ENCODE peak calls at places on chromosomes 2 and 18, in seven cellular contexts. One of them, this sample, is unnamed.

GRCh38 chr18:67400502-67401117 is 115.9 kb downstream of the DSEL start:
- DNase-seq in K562: no peak
- DNase-seq in mucosa of descending colon: no peak
- DNase-seq in left ventricle myocardium inferior: no peak
- DNase-seq in Karpas-422: no peak
- DNase-seq in psoas muscle: no peak
- DNase-seq in ovary: no peak
- DNase-seq in this sample: no peak

GRCh38 chr2:134819334-134819733 is 19.1 kb upstream of the ACMSD start:
- DNase-seq in mucosa of descending colon: no peak
- DNase-seq in Karpas-422: no peak
- DNase-seq in left ventricle myocardium inferior: no peak
- DNase-seq in ovary: no peak
- DNase-seq in K562: no peak
- DNase-seq in psoas muscle: no peak
- DNase-seq in this sample: no peak

GRCh38 chr2:211836409-211836808 is 702.2 kb downstream of the ERBB4 start:
- DNase-seq in K562: no peak
- DNase-seq in left ventricle myocardium inferior: no peak
- DNase-seq in ovary: no peak
- DNase-seq in mucosa of descending colon: no peak
- DNase-seq in psoas muscle: no peak
- DNase-seq in Karpas-422: no peak
- DNase-seq in this sample: no peak

GRCh38 chr18:58697131-58697530 is 25.9 kb downstream of the MALT1 start:
- DNase-seq in mucosa of descending colon: no peak
- DNase-seq in psoas muscle: no peak
- DNase-seq in Karpas-422: no peak
- DNase-seq in left ventricle myocardium inferior: no peak
- DNase-seq in K562: no peak
- DNase-seq in ovary: no peak
- DNase-seq in this sample: no peak

GRCh38 chr18:27808678-27809077 is 368.3 kb downstream of the CDH2 start:
- DNase-seq in K562: no peak
- DNase-seq in ovary: no peak
- DNase-seq in left ventricle myocardium inferior: no peak
- DNase-seq in mucosa of descending colon: no peak
- DNase-seq in psoas muscle: no peak
- DNase-seq in Karpas-422: no peak
- DNase-seq in this sample: no peak

GRCh38 chr2:31531101-31531500 is 49.6 kb downstream of the SRD5A2 start:
- DNase-seq in left ventricle myocardium inferior: no peak
- DNase-seq in Karpas-422: no peak
- DNase-seq in psoas muscle: no peak
- DNase-seq in ovary: no peak
- DNase-seq in mucosa of descending colon: no peak
- DNase-seq in K562: no peak
- DNase-seq in this sample: no peak

GRCh38 chr2:83459456-83459855 is 999.6 kb downstream of the SUCLG1 start:
- DNase-seq in psoas muscle: no peak
- DNase-seq in K562: no peak
- DNase-seq in mucosa of descending colon: no peak
- DNase-seq in left ventricle myocardium inferior: no peak
- DNase-seq in ovary: no peak
- DNase-seq in Karpas-422: no peak
- DNase-seq in this sample: no peak

GRCh38 chr2:879540-879939 is 71.1 kb upstream of the SNTG2 start:
- DNase-seq in left ventricle myocardium inferior: no peak
- DNase-seq in psoas muscle: no peak
- DNase-seq in ovary: no peak
- DNase-seq in K562: no peak
- DNase-seq in Karpas-422: no peak
- DNase-seq in mucosa of descending colon: no peak
- DNase-seq in this sample: no peak

GRCh38 chr2:10647886-10648605 is 41.7 kb downstream of the NOL10 start:
- DNase-seq in mucosa of descending colon: no peak
- DNase-seq in ovary: no peak
- DNase-seq in left ventricle myocardium inferior: no peak
- DNase-seq in Karpas-422: no peak
- DNase-seq in psoas muscle: no peak
- DNase-seq in K562: no peak
- DNase-seq in this sample: no peak

GRCh38 chr2:12317286-12317685 is 399.4 kb upstream of the TRIB2 start:
- DNase-seq in psoas muscle: no peak
- DNase-seq in left ventricle myocardium inferior: no peak
- DNase-seq in mucosa of descending colon: no peak
- DNase-seq in ovary: no peak
- DNase-seq in Karpas-422: no peak
- DNase-seq in K562: no peak
- DNase-seq in this sample: no peak

GRCh38 chr2:212227755-212228154 is 310.8 kb downstream of the ERBB4 start:
- DNase-seq in K562: no peak
- DNase-seq in left ventricle myocardium inferior: no peak
- DNase-seq in Karpas-422: no peak
- DNase-seq in psoas muscle: no peak
- DNase-seq in mucosa of descending colon: no peak
- DNase-seq in ovary: no peak
- DNase-seq in this sample: no peak

GRCh38 chr2:108965540-108966299 is 23.3 kb downstream of the EDAR start:
- DNase-seq in ovary: no peak
- DNase-seq in Karpas-422: no peak
- DNase-seq in mucosa of descending colon: no peak
- DNase-seq in left ventricle myocardium inferior: no peak
- DNase-seq in psoas muscle: no peak
- DNase-seq in K562: no peak
- DNase-seq in this sample: no peak

GRCh38 chr2:143128681-143129580 is at the start of gene ARHGAP15:
- DNase-seq in psoas muscle: no peak
- DNase-seq in ovary: no peak
- DNase-seq in Karpas-422: peak; percentile 93
- DNase-seq in K562: no peak
- DNase-seq in left ventricle myocardium inferior: no peak
- DNase-seq in mucosa of descending colon: peak; percentile 61
- DNase-seq in this sample: no peak

GRCh38 chr2:236960516-236960915 is 125.2 kb upstream of the COPS8 start:
- DNase-seq in psoas muscle: no peak
- DNase-seq in Karpas-422: no peak
- DNase-seq in left ventricle myocardium inferior: no peak
- DNase-seq in K562: no peak
- DNase-seq in mucosa of descending colon: no peak
- DNase-seq in ovary: no peak
- DNase-seq in this sample: no peak

GRCh38 chr2:178187861-178188260 is 6.5 kb upstream of the OSBPL6 start:
- DNase-seq in left ventricle myocardium inferior: no peak
- DNase-seq in Karpas-422: no peak
- DNase-seq in K562: no peak
- DNase-seq in mucosa of descending colon: no peak
- DNase-seq in psoas muscle: no peak
- DNase-seq in ovary: no peak
- DNase-seq in this sample: no peak

GRCh38 chr2:191486584-191487320 is 191.2 kb upstream of the NABP1 start:
- DNase-seq in left ventricle myocardium inferior: no peak
- DNase-seq in K562: no peak
- DNase-seq in ovary: no peak
- DNase-seq in psoas muscle: no peak
- DNase-seq in Karpas-422: no peak
- DNase-seq in mucosa of descending colon: no peak
- DNase-seq in this sample: no peak

GRCh38 chr2:30334738-30335426 is 103.5 kb downstream of the LBH start:
- DNase-seq in Karpas-422: no peak
- DNase-seq in left ventricle myocardium inferior: no peak
- DNase-seq in psoas muscle: no peak
- DNase-seq in K562: no peak
- DNase-seq in mucosa of descending colon: no peak
- DNase-seq in ovary: no peak
- DNase-seq in this sample: no peak

GRCh38 chr2:107927034-107927534 is 59.2 kb upstream of the SLC5A7 start:
- DNase-seq in left ventricle myocardium inferior: no peak
- DNase-seq in Karpas-422: no peak
- DNase-seq in psoas muscle: no peak
- DNase-seq in mucosa of descending colon: no peak
- DNase-seq in ovary: no peak
- DNase-seq in K562: no peak
- DNase-seq in this sample: no peak

GRCh38 chr2:207836526-207837133 is 66.9 kb upstream of the FZD5 start:
- DNase-seq in K562: no peak
- DNase-seq in left ventricle myocardium inferior: peak; percentile 36
- DNase-seq in mucosa of descending colon: no peak
- DNase-seq in Karpas-422: no peak
- DNase-seq in ovary: no peak
- DNase-seq in psoas muscle: no peak
- DNase-seq in this sample: no peak

GRCh38 chr2:47520825-47521665 is 118.1 kb downstream of the MSH2 start:
- DNase-seq in ovary: peak; percentile 27
- DNase-seq in K562: no peak
- DNase-seq in psoas muscle: peak; percentile 59
- DNase-seq in mucosa of descending colon: peak; percentile 79
- DNase-seq in Karpas-422: peak; percentile 96
- DNase-seq in left ventricle myocardium inferior: peak; percentile 34
- DNase-seq in this sample: peak; percentile 25

GRCh38 chr2:63856302-63856600 is 14.6 kb downstream of the UGP2 start:
- DNase-seq in left ventricle myocardium inferior: no peak
- DNase-seq in K562: no peak
- DNase-seq in psoas muscle: no peak
- DNase-seq in ovary: no peak
- DNase-seq in Karpas-422: no peak
- DNase-seq in mucosa of descending colon: no peak
- DNase-seq in this sample: no peak

GRCh38 chr2:237161239-237161638 is 75.5 kb downstream of the COPS8 start:
- DNase-seq in left ventricle myocardium inferior: peak; percentile 64
- DNase-seq in K562: no peak
- DNase-seq in mucosa of descending colon: no peak
- DNase-seq in ovary: no peak
- DNase-seq in Karpas-422: no peak
- DNase-seq in psoas muscle: peak; percentile 83
- DNase-seq in this sample: no peak

GRCh38 chr2:119536209-119536608 is 8.0 kb upstream of the CFAP221 start:
- DNase-seq in left ventricle myocardium inferior: no peak
- DNase-seq in ovary: no peak
- DNase-seq in psoas muscle: no peak
- DNase-seq in mucosa of descending colon: no peak
- DNase-seq in Karpas-422: no peak
- DNase-seq in K562: no peak
- DNase-seq in this sample: no peak

GRCh38 chr2:199749571-199749970 is 101.4 kb downstream of the FTCDNL1 start:
- DNase-seq in left ventricle myocardium inferior: no peak
- DNase-seq in K562: no peak
- DNase-seq in psoas muscle: no peak
- DNase-seq in mucosa of descending colon: no peak
- DNase-seq in Karpas-422: no peak
- DNase-seq in ovary: no peak
- DNase-seq in this sample: no peak

DNA sequence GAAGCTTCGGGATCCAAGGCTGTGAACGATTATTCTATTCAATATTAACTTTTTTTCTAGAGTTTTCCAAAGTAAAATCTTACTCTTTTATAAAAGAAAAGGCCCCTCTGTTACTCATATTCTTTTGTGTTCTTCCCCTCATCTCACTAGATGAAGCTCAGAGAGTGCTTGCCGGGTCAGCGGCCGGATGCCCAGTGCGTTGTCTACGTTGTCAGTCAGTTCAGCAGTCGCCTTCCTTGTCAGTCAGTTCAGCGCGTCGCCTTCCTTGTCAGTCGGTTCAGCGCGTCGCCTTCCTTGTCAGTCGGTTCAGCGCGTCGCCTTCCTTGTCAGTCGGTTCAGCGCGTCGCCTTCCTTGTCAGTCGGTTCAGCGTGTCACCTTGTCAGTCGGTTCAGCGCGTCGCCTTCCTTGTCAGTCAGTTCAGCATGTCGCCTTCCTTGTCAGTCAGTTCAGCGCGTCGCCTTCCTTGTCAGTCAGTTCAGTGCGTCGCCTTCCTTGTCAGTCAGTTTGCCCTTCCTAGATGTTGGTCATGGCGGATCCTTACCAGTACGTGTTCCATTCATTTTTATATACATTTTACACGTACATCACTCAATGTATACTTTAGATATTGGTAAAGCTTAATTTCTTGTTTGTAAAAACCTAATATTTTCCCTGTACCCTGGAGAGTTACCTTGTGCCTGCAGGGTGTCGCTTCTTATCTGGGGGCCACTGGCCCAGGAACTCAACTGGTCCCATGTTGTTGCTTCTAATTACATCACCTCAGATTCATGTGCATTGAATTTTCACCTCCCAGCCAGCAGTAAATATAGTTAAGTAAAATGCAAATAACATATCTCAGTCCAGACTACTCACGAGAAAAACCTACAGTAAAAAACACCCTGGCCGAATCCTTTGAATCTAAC is 206.9 kb downstream of the ASB1 start:
- DNase-seq in psoas muscle: no peak
- DNase-seq in K562: no peak
- DNase-seq in mucosa of descending colon: no peak
- DNase-seq in ovary: no peak
- DNase-seq in Karpas-422: no peak
- DNase-seq in left ventricle myocardium inferior: no peak
- DNase-seq in this sample: no peak
- H3K36me3 ChIP-seq in psoas muscle: no peaks in the 10 kb centered on the region
- H3K36me3 ChIP-seq in K562: no peaks in the 10 kb centered on the region
- H3K36me3 ChIP-seq in mucosa of descending colon: no peaks in the 10 kb centered on the region
- H3K36me3 ChIP-seq in ovary: no peaks in the 10 kb centered on the region
- H3K36me3 ChIP-seq in Karpas-422: no peaks in the 10 kb centered on the region
- H3K36me3 ChIP-seq in left ventricle myocardium inferior: no peaks in the 10 kb centered on the region
- H3K36me3 ChIP-seq in this sample: no peaks in the 10 kb centered on the region

GRCh38 chr18:49038423-49038822 is 87.7 kb upstream of the SMAD7 start:
- DNase-seq in left ventricle myocardium inferior: no peak
- DNase-seq in K562: no peak
- DNase-seq in ovary: no peak
- DNase-seq in psoas muscle: no peak
- DNase-seq in mucosa of descending colon: no peak
- DNase-seq in Karpas-422: no peak
- DNase-seq in this sample: no peak
- H3K36me3 ChIP-seq in left ventricle myocardium inferior: peaks cover 26% of the 10 kb centered on the region
- H3K36me3 ChIP-seq in K562: peaks cover 3% of the 10 kb centered on the region
- H3K36me3 ChIP-seq in ovary: no peaks in the 10 kb centered on the region
- H3K36me3 ChIP-seq in psoas muscle: peaks cover 15% of the 10 kb centered on the region
- H3K36me3 ChIP-seq in mucosa of descending colon: no peaks in the 10 kb centered on the region
- H3K36me3 ChIP-seq in Karpas-422: peaks cover 6% of the 10 kb centered on the region
- H3K36me3 ChIP-seq in this sample: no peaks in the 10 kb centered on the region

GRCh38 chr2:240532032-240532775 is 25.6 kb downstream of the ANKMY1 start:
- DNase-seq in psoas muscle: no peak
- DNase-seq in Karpas-422: no peak
- DNase-seq in mucosa of descending colon: no peak
- DNase-seq in ovary: no peak
- DNase-seq in K562: no peak
- DNase-seq in left ventricle myocardium inferior: no peak
- DNase-seq in this sample: no peak
- H3K36me3 ChIP-seq in psoas muscle: peaks cover 8% of the 10 kb centered on the region
- H3K36me3 ChIP-seq in Karpas-422: peaks cover 86% of the 10 kb centered on the region
- H3K36me3 ChIP-seq in mucosa of descending colon: no peaks in the 10 kb centered on the region
- H3K36me3 ChIP-seq in ovary: no peaks in the 10 kb centered on the region
- H3K36me3 ChIP-seq in K562: peaks cover 19% of the 10 kb centered on the region
- H3K36me3 ChIP-seq in left ventricle myocardium inferior: peaks cover 38% of the 10 kb centered on the region
- H3K36me3 ChIP-seq in this sample: no peaks in the 10 kb centered on the region

DNA sequence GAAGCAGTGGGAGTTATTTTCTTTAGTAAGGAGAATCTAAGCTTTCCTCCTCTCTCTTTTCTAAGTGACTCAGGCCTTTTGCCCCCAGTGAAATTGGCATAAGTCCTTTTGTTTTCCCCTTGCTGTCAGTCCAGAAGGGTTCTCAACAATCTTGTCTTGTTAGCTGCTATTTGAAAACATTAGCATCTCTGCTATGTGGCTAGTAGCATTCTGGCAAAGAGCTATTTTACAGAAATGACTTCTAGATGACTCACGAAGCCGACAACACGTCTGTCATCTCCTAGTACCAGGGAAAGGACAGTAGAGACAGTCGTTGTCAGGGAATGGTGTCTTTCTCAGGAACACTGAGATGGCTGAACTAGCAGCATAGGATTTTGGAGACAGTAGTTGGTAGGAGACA is 14.7 kb downstream of the SMARCAL1 start:
- DNase-seq in left ventricle myocardium inferior: no peak
- DNase-seq in ovary: no peak
- DNase-seq in K562: no peak
- DNase-seq in Karpas-422: no peak
- DNase-seq in mucosa of descending colon: no peak
- DNase-seq in psoas muscle: no peak
- DNase-seq in this sample: no peak
- H3K36me3 ChIP-seq in left ventricle myocardium inferior: peaks cover 82% of the 10 kb centered on the region
- H3K36me3 ChIP-seq in ovary: peaks cover 3% of the 10 kb centered on the region
- H3K36me3 ChIP-seq in K562: peaks cover 77% of the 10 kb centered on the region
- H3K36me3 ChIP-seq in Karpas-422: peaks cover 58% of the 10 kb centered on the region
- H3K36me3 ChIP-seq in mucosa of descending colon: no peaks in the 10 kb centered on the region
- H3K36me3 ChIP-seq in psoas muscle: peaks cover 75% of the 10 kb centered on the region
- H3K36me3 ChIP-seq in this sample: peaks cover 12% of the 10 kb centered on the region

This sample was measured in iPS DF 6.9.